ENCODE peak calls at places on chromosomes 13 and 19, in nine cellular contexts. J is fibroblast of lung; C is NCI-H82; X is left ventricle myocardium superior; F is endodermal cell; S is stimulated activated CD4-positive, alpha-beta T cell treated with anti-CD3 and anti-CD28 coated beads, Interleukin-2, amount 100 ng/mL, for 48 hours; L is A549; V is activated naive CD4-positive, alpha-beta T cell treated with Interleukin-2 at 50 U/mL for 16 hours; E is NCI-H2029. A is an unnamed sample.

GRCh38 chr13:31046711-31047279 is 114.3 kb downstream of the TEX26 start:
- DNase-seq in J (peak; percentile 53), C (peak; percentile 97), X (peak; percentile 53), F (peak; percentile 44), S (no peak), L (no peak), V (no peak), E (peak; percentile 82), A (peak; percentile 44)

GRCh38 chr19:43518051-43518450 is 8.9 kb downstream of the ETHE1 start:
- DNase-seq in J (no peak), C (no peak), X (no peak), F (no peak), S (no peak), L (no peak), V (no peak), E (no peak), A (no peak)

GRCh38 chr13:107590556-107590955 is 624.8 kb downstream of the LIG4 start:
- DNase-seq in J (peak; percentile 24), C (no peak), X (no peak), F (no peak), S (no peak), L (no peak), V (no peak), E (peak; percentile 16), A (no peak)

GRCh38 chr13:36736119-36736726 is 62.4 kb downstream of the SERTM1 start:
- DNase-seq in J (peak; percentile 55), C (peak; percentile 84), X (no peak), F (peak; percentile 66), S (peak; percentile 17), L (peak; percentile 8), V (peak; percentile 20), E (no peak), A (no peak)

GRCh38 chr19:11528551-11529341 is at the start of gene ECSIT:
- DNase-seq in J (peak; percentile 98), C (peak; percentile 98), X (peak; percentile 98), F (peak; percentile 99), S (peak; percentile 89), L (peak; percentile 91), V (peak; percentile 95), E (peak; percentile 98), A (peak; percentile 99)

GRCh38 chr19:58035863-58036262 is 2.0 kb downstream of the ZSCAN1 start:
- DNase-seq in J (no peak), C (no peak), X (no peak), F (no peak), S (no peak), L (no peak), V (no peak), E (no peak), A (peak; percentile 6)

GRCh38 chr13:79585033-79585432 is 104.1 kb downstream of the NDFIP2 start:
- DNase-seq in J (peak; percentile 7), C (no peak), X (no peak), F (no peak), S (no peak), L (no peak), V (no peak), E (no peak), A (no peak)

GRCh38 chr13:48801255-48801654 is 147.5 kb downstream of the CYSLTR2 start:
- DNase-seq in J (peak; percentile 42), C (no peak), X (no peak), F (no peak), S (no peak), L (no peak), V (no peak), E (no peak), A (no peak)

GRCh38 chr13:27961227-27962085 is 7.7 kb downstream of the CDX2 start:
- DNase-seq in J (no peak), C (no peak), X (no peak), F (peak; percentile 81), S (no peak), L (no peak), V (no peak), E (no peak), A (no peak)

GRCh38 chr13:93036380-93036779 is 190.2 kb upstream of the GPC6 start:
- DNase-seq in J (no peak), C (no peak), X (no peak), F (no peak), S (no peak), L (no peak), V (no peak), E (no peak), A (no peak)

GRCh38 chr19:23957660-23958281 is 43.1 kb downstream of the ZNF726 start:
- DNase-seq in J (peak; percentile 85), C (peak; percentile 12), X (no peak), F (no peak), S (no peak), L (no peak), V (no peak), E (peak; percentile 17), A (no peak)

GRCh38 chr13:41960195-41960699 is 662 bp downstream of the VWA8 start:
- DNase-seq in J (peak; percentile 38), C (peak; percentile 75), X (peak; percentile 36), F (peak; percentile 73), S (no peak), L (peak; percentile 16), V (no peak), E (no peak), A (no peak)

GRCh38 chr19:54674021-54674617 is 11.3 kb downstream of the LILRB4 start:
- DNase-seq in J (no peak), C (peak; percentile 66), X (no peak), F (no peak), S (no peak), L (peak; percentile 49), V (no peak), E (peak; percentile 55), A (no peak)

GRCh38 chr19:45164577-45165335 is 4.0 kb upstream of the NKPD1 start:
- DNase-seq in J (peak; percentile 68), C (peak; percentile 46), X (peak; percentile 58), F (peak; percentile 96), S (peak; percentile 55), L (no peak), V (peak; percentile 63), E (no peak), A (peak; percentile 85)

GRCh38 chr19:7917292-7918061 is 2.7 kb upstream of the SNAPC2 start:
- DNase-seq in J (peak; percentile 48), C (peak; percentile 70), X (peak; percentile 77), F (peak; percentile 88), S (no peak), L (peak; percentile 65), V (peak; percentile 70), E (no peak), A (peak; percentile 49)

GRCh38 chr19:41376998-41377365 is 649 bp downstream of the TMEM91 start:
- DNase-seq in J (no peak), C (no peak), X (no peak), F (no peak), S (no peak), L (no peak), V (peak; percentile 49), E (no peak), A (no peak)

GRCh38 chr13:105462098-105462497 is 1073.4 kb downstream of the EFNB2 start:
- DNase-seq in J (no peak), C (no peak), X (no peak), F (no peak), S (no peak), L (no peak), V (no peak), E (no peak), A (no peak)

GRCh38 chr19:43675269-43675879 is 5.4 kb upstream of the PLAUR start:
- DNase-seq in J (peak; percentile 59), C (no peak), X (no peak), F (no peak), S (no peak), L (peak; percentile 78), V (no peak), E (peak; percentile 88), A (no peak)

GRCh38 chr13:93422980-93423554 is 196.5 kb downstream of the GPC6 start:
- DNase-seq in J (no peak), C (no peak), X (no peak), F (no peak), S (no peak), L (no peak), V (no peak), E (no peak), A (no peak)

GRCh38 chr19:56142087-56142787 is 1.1 kb downstream of the ZNF444 start:
- DNase-seq in J (no peak), C (no peak), X (no peak), F (no peak), S (no peak), L (no peak), V (no peak), E (peak; percentile 70), A (no peak)

GRCh38 chr19:34017024-34017423 is 155.3 kb upstream of the LSM14A start:
- DNase-seq in J (no peak), C (no peak), X (no peak), F (no peak), S (no peak), L (no peak), V (no peak), E (no peak), A (no peak)

GRCh38 chr13:44317752-44318550 is 55.7 kb upstream of the SERP2 start:
- DNase-seq in J (peak; percentile 89), C (peak; percentile 53), X (no peak), F (no peak), S (no peak), L (no peak), V (no peak), E (no peak), A (no peak)

GRCh38 chr13:40943073-40943472 is 76.0 kb downstream of the ELF1 start:
- DNase-seq in J (no peak), C (no peak), X (no peak), F (no peak), S (no peak), L (no peak), V (no peak), E (no peak), A (no peak)

GRCh38 chr13:20814224-20814910 is 40.6 kb upstream of the EEF1AKMT1 start:
- DNase-seq in J (peak; percentile 95), C (peak; percentile 100), X (peak; percentile 88), F (no peak), S (no peak), L (peak; percentile 18), V (no peak), E (peak; percentile 62), A (peak; percentile 87)

GRCh38 chr19:43625918-43626579 is 6.6 kb upstream of the ZNF428 start:
- DNase-seq in J (no peak), C (peak; percentile 59), X (no peak), F (peak; percentile 81), S (no peak), L (peak; percentile 42), V (no peak), E (peak; percentile 9), A (no peak)

A was measured in right cardiac atrium.